ENCODE peak calls at places on chromosome 12, in five cellular contexts. E, V, W, G and Z are unnamed samples.

GRCh38 chr12:127146991-127147718 is 1119.8 kb upstream of the TMEM132C start:
- DNase-seq in E (no peak), W (no peak), V (no peak), G (no peak), Z (no peak)

GRCh38 chr12:31323466-31324115 is 2.4 kb downstream of the SINHCAF start:
- DNase-seq in E (peak), G (no peak), W (peak), V (peak), Z (no peak)

GRCh38 chr12:123445388-123446344 is 9.2 kb upstream of the RILPL2 start:
- DNase-seq in V (no peak), G (no peak), E (no peak), W (peak), Z (no peak)

GRCh38 chr12:95966287-95966870 is 23.2 kb downstream of the AMDHD1 start:
- DNase-seq in G (no peak), E (no peak), W (no peak), V (no peak), Z (no peak)

GRCh38 chr12:91551242-91551641 is 368.6 kb upstream of the DCN start:
- DNase-seq in G (no peak), V (no peak), W (no peak), E (no peak), Z (no peak)

GRCh38 chr12:47730341-47730744 is 5.1 kb upstream of the ENDOU start:
- DNase-seq in W (peak), V (no peak), E (no peak), G (peak), Z (peak)

GRCh38 chr12:24530689-24531088 is 418.2 kb downstream of the BCAT1 start:
- DNase-seq in V (no peak), E (no peak), G (no peak), W (no peak), Z (no peak)

GRCh38 chr12:96719671-96720362 is 187.2 kb upstream of the NEDD1 start:
- DNase-seq in E (peak), V (no peak), W (no peak), G (no peak), Z (peak)

GRCh38 chr12:75041481-75041880 is 168.2 kb downstream of the KCNC2 start:
- DNase-seq in G (no peak), V (no peak), E (no peak), W (no peak), Z (no peak)

GRCh38 chr12:4353785-4354208 is 25.7 kb downstream of the FGF23 start:
- DNase-seq in G (no peak), V (peak), W (no peak), E (no peak), Z (peak)

GRCh38 chr12:74431821-74432220 is 105.8 kb upstream of the ATXN7L3B start:
- DNase-seq in V (no peak), W (no peak), G (no peak), E (no peak), Z (no peak)

GRCh38 chr12:4700621-4701026 is 19.6 kb upstream of the GALNT8 start:
- DNase-seq in E (no peak), G (peak), V (no peak), W (no peak), Z (peak)

GRCh38 chr12:130872179-130873096 is 572 bp downstream of the RAN start:
- DNase-seq in V (peak), G (peak), E (peak), W (peak), Z (peak)

GRCh38 chr12:120631097-120631496 is 9.3 kb upstream of the CABP1 start:
- DNase-seq in G (no peak), V (no peak), W (no peak), E (no peak), Z (no peak)

GRCh38 chr12:122641976-122642375 is 61.2 kb downstream of the HCAR2 start:
- DNase-seq in E (no peak), G (no peak), V (no peak), W (no peak), Z (no peak)

GRCh38 chr12:12357697-12358476 is 1.0 kb downstream of the BORCS5 start:
- DNase-seq in G (no peak), E (no peak), W (no peak), V (no peak), Z (no peak)

GRCh38 chr12:129934977-129935376 is 31.2 kb upstream of the TMEM132D start:
- DNase-seq in E (no peak), W (no peak), V (no peak), G (no peak), Z (no peak)

GRCh38 chr12:12007001-12007712 is 63.6 kb upstream of the BCL2L14 start:
- DNase-seq in W (no peak), E (no peak), V (peak), G (no peak), Z (no peak)

GRCh38 chr12:52789637-52790426 is 6.1 kb downstream of the KRT3 start:
- DNase-seq in V (no peak), G (no peak), W (peak), E (peak), Z (peak)

GRCh38 chr12:48818831-48819590 is 715 bp downstream of the CACNB3 start:
- DNase-seq in E (peak), V (peak), G (peak), W (no peak), Z (no peak)

GRCh38 chr12:30134229-30134628 is 350.5 kb upstream of the TMTC1 start:
- DNase-seq in W (no peak), G (no peak), E (no peak), V (no peak), Z (no peak)

GRCh38 chr12:19439059-19440018 is at the start of gene AEBP2:
- DNase-seq in V (peak), W (peak), E (peak), G (peak), Z (peak)

GRCh38 chr12:4269279-4269991 is 4.1 kb upstream of the CCND2 start:
- DNase-seq in W (peak), G (peak), V (peak), E (peak), Z (peak)

GRCh38 chr12:77249892-77250291 is 184.5 kb upstream of the E2F7 start:
- DNase-seq in G (no peak), V (no peak), E (no peak), W (no peak), Z (no peak)

GRCh38 chr12:116171549-116171948 is 105.9 kb downstream of the MED13L start:
- DNase-seq in V (no peak), W (no peak), G (no peak), E (no peak), Z (no peak)

GRCh38 chr12:62711626-62712305 is 223.2 kb downstream of the PPM1H start:
- DNase-seq in V (no peak), E (no peak), W (no peak), G (no peak), Z (no peak)